ENCODE peak calls at places on chromosome 2, in six cellular contexts. L is IMR-90, M is stomach, O is esophagus muscularis mucosa, S is transverse colon, V is K562. X is an unnamed sample. For H3K36me3, the result is how much of the 10 kb centered on the place peaks cover.

GRCh38 chr2:235113854-235114253 is 162.0 kb downstream of the SH3BP4 start:
- DNase-seq in V (no peak), S (no peak), O (no peak), M (no peak), L (no peak), X (no peak)

GRCh38 chr2:96427917-96428316 is 77.2 kb downstream of the NEURL3 start:
- DNase-seq in O (no peak), S (no peak), V (no peak), L (peak), M (no peak), X (no peak)

GRCh38 chr2:175180701-175181103 is 808 bp downstream of the ATP5MC3 start:
- DNase-seq in L (peak), S (peak), V (peak), M (peak), O (no peak), X (peak)

GRCh38 chr2:18950598-18950933 is 361.2 kb upstream of the NT5C1B start:
- DNase-seq in M (no peak), L (no peak), O (no peak), V (no peak), S (no peak), X (no peak)

GRCh38 chr2:1910562-1911256 is 166.4 kb upstream of the PXDN start:
- DNase-seq in O (no peak), V (no peak), M (no peak), L (no peak), S (no peak), X (no peak)

GRCh38 chr2:219252900-219253752 is at the start of gene TUBA4B:
- DNase-seq in M (peak), V (peak), L (peak), O (no peak), S (peak), X (peak)

GRCh38 chr2:108820439-108820838 is 33.9 kb downstream of the CCDC138 start:
- DNase-seq in L (no peak), M (no peak), O (no peak), V (no peak), S (no peak), X (no peak)

GRCh38 chr2:156935611-156936010 is 321.9 kb upstream of the GALNT5 start:
- DNase-seq in V (no peak), M (no peak), S (no peak), O (no peak), L (no peak), X (no peak)

GRCh38 chr2:240929364-240930095 is 23.4 kb downstream of the CROCC2 start:
- DNase-seq in S (peak), M (peak), O (no peak), V (no peak), L (no peak), X (peak)

GRCh38 chr2:42142476-42143184 is 26.5 kb upstream of the EML4 start:
- DNase-seq in O (no peak), S (no peak), L (peak), V (no peak), M (no peak), X (peak)

GRCh38 chr2:151976945-151977353 is 121.9 kb downstream of the CACNB4 start:
- DNase-seq in O (no peak), M (no peak), L (no peak), S (no peak), V (no peak), X (no peak)

GRCh38 chr2:236753611-236754010 is 184.0 kb downstream of the ACKR3 start:
- DNase-seq in V (no peak), S (no peak), L (no peak), O (no peak), M (no peak), X (peak)

GRCh38 chr2:64770137-64770780 is 116.5 kb upstream of the SERTAD2 start:
- DNase-seq in V (peak), S (no peak), L (peak), O (no peak), M (no peak), X (no peak)

GRCh38 chr2:234823877-234824376 is 127.9 kb upstream of the SH3BP4 start:
- DNase-seq in O (no peak), L (peak), M (no peak), S (no peak), V (no peak), X (peak)

GRCh38 chr2:241986836-241987641 is 117.5 kb downstream of the RTP5 start:
- DNase-seq in L (peak), O (no peak), V (no peak), M (no peak), S (no peak), X (no peak)

GRCh38 chr2:191707542-191707941 is 29.6 kb downstream of the NABP1 start:
- DNase-seq in V (no peak), S (no peak), L (no peak), M (no peak), O (no peak), X (no peak)

GRCh38 chr2:29189052-29189451 is 73.8 kb downstream of the CLIP4 start:
- DNase-seq in S (no peak), O (no peak), L (no peak), M (no peak), V (no peak), X (no peak)

GRCh38 chr2:241260911-241261310 is 54.6 kb downstream of the HDLBP start:
- DNase-seq in O (no peak), M (no peak), V (no peak), L (no peak), S (no peak), X (peak)

GRCh38 chr2:149330127-149331022 is at the start of gene LYPD6:
- DNase-seq in O (no peak), S (peak), L (peak), V (no peak), M (peak), X (peak)

GRCh38 chr2:232242316-232242715 is 136.2 kb upstream of the ALPP start:
- DNase-seq in M (no peak), S (no peak), O (no peak), L (no peak), V (no peak), X (no peak)

GRCh38 chr2:25976884-25977741 is 5.2 kb downstream of the KIF3C start:
- DNase-seq in M (no peak), V (no peak), O (no peak), L (no peak), S (no peak), X (no peak)

GRCh38 chr2:156021326-156022040 is 311.0 kb downstream of the NR4A2 start:
- DNase-seq in L (no peak), O (no peak), S (no peak), V (no peak), M (peak), X (no peak)

GRCh38 chr2:240247868-240248820 is 107.7 kb upstream of the OTOS start:
- DNase-seq in L (no peak), S (no peak), O (no peak), V (no peak), M (peak), X (no peak)

GRCh38 chr2:177245010-177245422 is 19.5 kb downstream of the NFE2L2 start:
- DNase-seq in L (peak), V (no peak), M (no peak), O (no peak), S (no peak), X (no peak)

GRCh38 chr2:187382131-187382530 is 65.9 kb downstream of the CALCRL start:
- DNase-seq in M (no peak), O (no peak), L (no peak), S (no peak), V (no peak), X (no peak)

DNA sequence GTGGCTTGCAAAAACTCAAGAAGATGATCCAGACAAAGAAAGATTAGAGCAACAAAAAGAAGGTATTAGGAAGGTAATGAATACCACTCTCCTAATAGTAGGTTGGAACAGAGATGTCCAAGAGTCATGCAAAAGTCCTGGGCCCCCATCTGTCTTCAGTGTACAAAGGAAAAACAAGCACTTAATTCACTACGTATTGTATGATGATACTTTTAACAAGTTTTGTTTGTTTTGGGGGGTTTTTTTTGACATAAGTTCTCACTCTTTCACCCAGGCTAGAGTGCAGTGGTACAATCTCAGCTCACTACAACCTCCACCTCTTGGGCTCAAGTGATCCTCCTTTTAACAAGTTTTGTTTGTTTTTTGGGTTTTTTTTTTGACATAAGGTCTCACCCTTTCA is 80.6 kb upstream of the RTN4 start:
- DNase-seq in L (no peak), V (no peak), O (no peak), M (no peak), S (no peak), X (no peak)
- H3K36me3 ChIP-seq in L (under half), V (under half), O (under half), M (under half), S (under half), X (under half)

GRCh38 chr2:207765960-207766582 is 3.6 kb downstream of the FZD5 start:
- DNase-seq in L (no peak), M (no peak), S (no peak), V (peak), O (no peak), X (no peak)

GRCh38 chr2:207767461-207768167 is 2.1 kb downstream of the FZD5 start:
- DNase-seq in O (no peak), V (no peak), S (peak), M (peak), L (no peak), X (peak)

GRCh38 chr2:207766697-207767460 is 2.8 kb downstream of the FZD5 start:
- DNase-seq in O (no peak), S (peak), L (no peak), V (no peak), M (peak), X (peak)

GRCh38 chr2:207768891-207769596 is 662 bp downstream of the FZD5 start:
- DNase-seq in L (no peak), O (no peak), S (peak), M (no peak), V (peak), X (peak)

DNA sequence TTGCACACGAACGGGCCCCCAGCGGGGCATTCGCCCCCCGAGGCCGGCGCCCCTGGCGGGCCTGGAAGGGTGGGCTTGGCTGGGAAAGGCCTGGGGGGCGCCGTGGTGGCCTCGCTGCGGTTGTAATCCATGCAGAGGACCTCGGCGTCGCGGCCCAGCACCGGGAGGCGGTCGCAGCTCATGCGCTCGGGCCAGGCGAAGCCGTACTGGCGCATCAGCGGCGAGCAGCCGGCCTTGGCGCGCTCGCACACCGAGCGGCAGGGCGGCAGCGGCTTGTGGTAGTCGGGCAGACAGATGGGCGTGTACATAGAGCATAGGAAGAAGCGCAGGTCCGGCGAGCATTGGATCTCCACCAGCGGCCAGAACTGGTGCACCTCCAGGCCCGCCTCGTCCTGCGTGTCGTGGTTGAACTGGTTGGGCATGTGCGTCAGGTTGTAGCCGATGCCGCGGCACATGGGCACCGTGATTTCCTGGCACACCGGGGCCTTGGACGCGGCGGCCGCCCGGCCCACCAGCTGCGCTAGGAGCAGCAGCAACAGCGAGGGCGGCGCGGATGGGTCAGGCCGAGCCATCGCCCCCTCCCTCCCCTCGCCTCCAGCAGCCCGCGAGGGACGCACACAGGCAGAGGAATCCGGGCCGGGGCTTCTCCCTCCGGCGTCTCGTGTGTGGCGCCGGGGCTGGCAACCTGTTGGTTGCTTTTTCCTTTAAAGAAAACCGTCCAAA is 1.4 kb downstream of the FZD5 start:
- DNase-seq in M (peak), S (peak), L (no peak), O (no peak), V (no peak), X (peak)
- TF ChIP-seq CTCF in M (no peak), S (no peak), L (no peak), O (no peak), V (no peak), X (no peak)

GRCh38 chr2:212998629-212999359 is 152.6 kb downstream of the IKZF2 start:
- DNase-seq in M (no peak), S (no peak), O (no peak), L (peak), V (no peak), X (no peak)
- TF ChIP-seq POLR2A in M (no peak), S (no peak), O (no peak), L (no peak), V (no peak), X (no peak)

GRCh38 chr2:11602563-11603182 is 67.3 kb downstream of the NTSR2 start:
- DNase-seq in O (no peak), S (no peak), M (no peak), L (no peak), V (no peak), X (no peak)
- H3K36me3 ChIP-seq in O (under half), S (under half), M (under half), L (under half), V (under half), X (under half)

GRCh38 chr2:46042207-46042637 is 255.0 kb upstream of the EPAS1 start:
- DNase-seq in O (no peak), M (peak), L (no peak), S (no peak), V (no peak), X (no peak)
- TF ChIP-seq CTCF in O (no peak), M (no peak), L (no peak), S (no peak), V (no peak), X (no peak)

GRCh38 chr2:105324732-105325131 is 4.8 kb downstream of the TGFBRAP1 start:
- DNase-seq in O (no peak), S (no peak), V (no peak), M (no peak), L (peak), X (no peak)
- TF ChIP-seq POLR2A in O (no peak), S (no peak), V (no peak), M (no peak), L (no peak), X (no peak)

GRCh38 chr2:36587091-36587490 is 10.9 kb downstream of the FEZ2 start:
- DNase-seq in M (no peak), V (no peak), O (no peak), S (no peak), L (no peak), X (no peak)
- H3K36me3 ChIP-seq in M (half or more), V (half or more), O (under half), S (under half), L (under half), X (under half)

DNA sequence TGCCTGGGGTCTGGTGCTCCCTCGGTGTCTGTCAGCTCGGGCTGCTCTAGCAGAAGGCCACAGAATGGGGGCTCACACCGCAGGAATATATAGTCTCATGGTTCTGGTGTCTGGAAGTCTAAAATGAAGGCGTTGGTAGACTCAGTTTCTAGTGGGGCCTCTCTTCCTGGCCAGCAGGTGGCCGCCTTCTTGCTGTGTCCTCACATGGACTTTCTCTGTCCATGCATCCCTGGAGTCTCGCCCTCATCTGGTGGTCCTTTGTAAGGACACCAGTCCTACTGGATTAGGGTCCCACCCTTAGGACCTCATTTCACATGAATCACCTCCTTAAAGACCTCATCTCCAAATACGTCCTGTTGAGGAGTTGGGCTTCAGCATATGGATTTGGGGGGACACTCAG is 65.7 kb downstream of the RRM2 start:
- DNase-seq in S (no peak), M (peak), V (peak), L (peak), O (no peak), X (no peak)
- TF ChIP-seq CTCF in S (peak), M (peak), V (peak), L (peak), O (no peak), X (no peak)

GRCh38 chr2:238286551-238286950 is 1.9 kb downstream of the PER2 start:
- DNase-seq in S (peak), L (peak), V (no peak), O (no peak), M (peak), X (peak)
- TF ChIP-seq POLR2A in S (peak), L (no peak), V (no peak), O (no peak), M (no peak), X (no peak)

DNA sequence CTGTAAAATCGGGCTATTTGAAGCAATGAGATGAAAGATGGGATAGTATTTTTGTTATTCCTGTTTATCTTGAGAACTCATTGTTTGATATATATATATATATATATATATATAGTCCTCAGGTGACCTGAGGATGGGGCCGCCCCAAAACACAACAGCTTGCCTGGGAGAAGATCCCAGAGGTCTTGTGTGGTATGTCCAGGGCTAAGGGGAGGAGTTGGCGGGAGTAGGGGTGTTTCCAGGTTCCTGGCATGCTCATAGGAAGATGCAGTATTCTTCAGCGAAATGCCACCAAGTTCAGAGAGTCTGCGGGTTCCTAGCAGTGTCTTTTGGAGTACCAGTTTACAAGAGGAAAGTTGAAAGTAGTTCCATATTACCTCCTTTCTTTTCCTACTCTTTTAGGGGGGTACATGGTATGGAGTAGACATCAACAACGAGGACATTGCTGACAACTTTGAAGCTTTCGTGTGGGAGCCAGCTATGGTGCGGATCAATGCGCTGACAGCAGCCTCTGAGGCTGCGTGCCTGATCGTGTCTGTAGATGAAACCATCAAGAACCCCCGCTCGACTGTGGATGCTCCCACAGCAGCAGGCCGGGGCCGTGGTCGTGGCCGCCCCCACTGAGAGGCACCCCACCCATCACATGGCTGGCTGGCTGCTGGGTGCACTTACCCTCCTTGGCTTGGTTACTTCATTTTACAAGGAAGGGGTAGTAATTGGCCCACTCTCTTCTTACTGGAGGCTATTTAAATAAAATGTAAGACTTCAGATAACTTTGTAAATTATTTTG is 18.3 kb downstream of the CCT7 start:
- DNase-seq in S (no peak), O (no peak), M (no peak), L (no peak), V (no peak), X (no peak)
- H3K36me3 ChIP-seq in S (under half), O (half or more), M (half or more), L (half or more), V (half or more), X (under half)